ENCODE peak calls at places on chromosome 13, in four cellular contexts. One of them, this sample, is unnamed.

GRCh38 chr13:91664036-91664435 is 265.6 kb downstream of the GPC5 start:
- DNase-seq in stomach: no peak
- DNase-seq in K562: no peak
- DNase-seq in ovary: no peak
- DNase-seq in this sample: peak; percentile 12

GRCh38 chr13:100673831-100674362 is 698 bp downstream of the TMTC4 start:
- DNase-seq in ovary: peak; percentile 78
- DNase-seq in stomach: peak; percentile 55
- DNase-seq in K562: peak; percentile 34
- DNase-seq in this sample: peak; percentile 39

GRCh38 chr13:38166121-38166520 is 183.5 kb upstream of the UFM1 start:
- DNase-seq in stomach: no peak
- DNase-seq in K562: no peak
- DNase-seq in ovary: no peak
- DNase-seq in this sample: no peak

GRCh38 chr13:31119966-31120733 is 41.6 kb downstream of the HSPH1 start:
- DNase-seq in K562: no peak
- DNase-seq in stomach: no peak
- DNase-seq in ovary: no peak
- DNase-seq in this sample: no peak

GRCh38 chr13:58823701-58824100 is 1192.2 kb downstream of the PCDH17 start:
- DNase-seq in ovary: no peak
- DNase-seq in K562: no peak
- DNase-seq in stomach: no peak
- DNase-seq in this sample: no peak

GRCh38 chr13:50080158-50080855 is 65.1 kb downstream of the KCNRG start:
- DNase-seq in ovary: peak; percentile 22
- DNase-seq in stomach: no peak
- DNase-seq in K562: peak; percentile 22
- DNase-seq in this sample: peak; percentile 30

GRCh38 chr13:98563071-98563470 is 13.8 kb downstream of the STK24 start:
- DNase-seq in stomach: no peak
- DNase-seq in ovary: no peak
- DNase-seq in K562: no peak
- DNase-seq in this sample: no peak

GRCh38 chr13:40613192-40613818 is 53.1 kb downstream of the FOXO1 start:
- DNase-seq in stomach: peak; percentile 56
- DNase-seq in K562: no peak
- DNase-seq in ovary: no peak
- DNase-seq in this sample: peak; percentile 63

GRCh38 chr13:97432232-97432916 is 1.6 kb upstream of the RAP2A start:
- DNase-seq in stomach: no peak
- DNase-seq in K562: no peak
- DNase-seq in ovary: no peak
- DNase-seq in this sample: no peak

GRCh38 chr13:39938591-39938990 is 283.1 kb downstream of the COG6 start:
- DNase-seq in ovary: no peak
- DNase-seq in stomach: no peak
- DNase-seq in K562: no peak
- DNase-seq in this sample: no peak

GRCh38 chr13:109208522-109208921 is 577.9 kb downstream of the IRS2 start:
- DNase-seq in stomach: no peak
- DNase-seq in ovary: no peak
- DNase-seq in K562: no peak
- DNase-seq in this sample: no peak

GRCh38 chr13:44908712-44909111 is 80.6 kb downstream of the NUFIP1 start:
- DNase-seq in stomach: no peak
- DNase-seq in ovary: no peak
- DNase-seq in K562: no peak
- DNase-seq in this sample: no peak

GRCh38 chr13:110471833-110472162 is 89.7 kb downstream of the RAB20 start:
- DNase-seq in ovary: no peak
- DNase-seq in stomach: peak; percentile 35
- DNase-seq in K562: peak; percentile 60
- DNase-seq in this sample: peak; percentile 60
- TF ChIP-seq EP300 in ovary: no peak
- TF ChIP-seq EP300 in stomach: peak; percentile 10
- TF ChIP-seq EP300 in K562: peak; percentile 65
- TF ChIP-seq EP300 in this sample: no peak

GRCh38 chr13:26971990-26972888 is 199.4 kb downstream of the USP12 start:
- DNase-seq in stomach: peak; percentile 69
- DNase-seq in ovary: no peak
- DNase-seq in K562: peak; percentile 24
- DNase-seq in this sample: peak; percentile 80
- TF ChIP-seq POLR2A in stomach: no peak
- TF ChIP-seq POLR2A in ovary: no peak
- TF ChIP-seq POLR2A in K562: no peak
- TF ChIP-seq POLR2A in this sample: no peak

DNA sequence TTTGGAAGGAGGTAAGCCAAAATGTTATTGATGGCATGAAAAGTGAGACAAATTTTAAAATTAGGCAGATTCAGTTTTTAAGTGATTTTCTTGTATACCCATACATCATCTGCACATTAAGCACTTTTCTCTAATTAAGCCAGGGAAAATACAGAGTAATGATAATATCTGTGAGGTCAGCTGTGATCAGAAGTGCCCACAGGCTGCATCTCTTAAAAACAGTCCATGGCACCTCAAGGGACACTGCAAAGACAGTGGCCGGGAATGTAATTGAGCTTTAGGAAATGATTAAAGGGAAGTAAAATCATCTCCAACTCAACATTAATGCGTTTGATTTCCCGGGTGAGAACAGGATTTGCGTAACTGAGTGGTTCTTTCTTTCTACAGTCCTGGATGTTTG is 2.0 kb downstream of the COL4A1 start:
- DNase-seq in stomach: no peak
- DNase-seq in ovary: no peak
- DNase-seq in K562: no peak
- DNase-seq in this sample: no peak
- H3K27ac ChIP-seq in stomach: peak overlapping the region; percentile 97
- H3K27ac ChIP-seq in ovary: no peak overlapping the region
- H3K27ac ChIP-seq in K562: no peak overlapping the region
- H3K27ac ChIP-seq in this sample: peak overlapping the region; percentile 94

DNA sequence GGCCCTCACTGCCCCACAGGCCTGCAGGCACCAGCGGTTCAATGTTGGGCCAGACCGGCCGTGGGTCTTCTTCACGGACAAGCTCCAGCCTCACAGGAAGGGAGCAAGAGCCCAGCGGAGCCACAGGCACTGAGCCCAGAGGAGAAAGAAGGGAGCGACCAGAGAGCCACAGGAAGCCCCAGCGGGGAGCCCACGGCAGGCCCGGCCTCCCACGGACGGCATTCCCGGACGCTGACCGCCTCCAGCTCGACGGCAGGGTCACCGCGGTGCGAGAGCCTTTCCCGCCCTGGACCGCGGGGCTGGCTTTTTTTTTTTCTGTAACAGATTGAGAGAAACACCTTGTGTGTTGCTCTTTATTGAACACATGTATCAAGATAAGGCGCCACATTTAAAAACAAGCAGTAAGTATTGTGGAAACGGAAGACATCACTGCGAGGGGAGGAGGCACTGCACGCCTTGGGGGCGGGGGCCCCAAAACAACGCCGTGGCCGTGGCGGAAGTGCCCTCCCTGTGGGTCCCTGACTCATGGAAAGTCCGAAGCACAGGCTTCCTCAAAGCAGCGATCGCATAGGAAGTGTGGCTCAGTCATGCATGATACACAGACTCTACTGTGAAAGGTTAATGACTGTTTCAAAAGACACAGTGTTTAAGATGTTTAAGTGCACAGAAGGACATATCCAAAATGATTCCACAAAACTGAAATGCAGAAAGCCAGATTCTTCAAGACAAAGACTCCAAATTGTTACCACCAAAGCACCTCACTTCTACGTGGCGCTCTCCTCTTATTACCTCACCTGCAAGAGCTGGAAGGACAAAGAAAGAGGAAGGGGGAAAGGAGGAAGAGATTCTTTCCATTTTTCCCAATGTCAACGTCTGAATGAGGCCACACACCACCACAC is 3.5 kb downstream of the RASA3 start:
- DNase-seq in ovary: no peak
- DNase-seq in K562: peak; percentile 71
- DNase-seq in stomach: peak; percentile 67
- DNase-seq in this sample: peak; percentile 79
- TF ChIP-seq EP300 in ovary: no peak
- TF ChIP-seq EP300 in K562: peak; percentile 44
- TF ChIP-seq EP300 in stomach: no peak
- TF ChIP-seq EP300 in this sample: no peak

GRCh38 chr13:110561335-110562033 is at the start of gene RAB20:
- DNase-seq in stomach: peak; percentile 92
- DNase-seq in ovary: peak; percentile 88
- DNase-seq in K562: peak; percentile 91
- DNase-seq in this sample: peak; percentile 92
- TF ChIP-seq POLR2A in stomach: peak; percentile 59
- TF ChIP-seq POLR2A in ovary: peak; percentile 22
- TF ChIP-seq POLR2A in K562: peak; percentile 34
- TF ChIP-seq POLR2A in this sample: peak; percentile 87

DNA sequence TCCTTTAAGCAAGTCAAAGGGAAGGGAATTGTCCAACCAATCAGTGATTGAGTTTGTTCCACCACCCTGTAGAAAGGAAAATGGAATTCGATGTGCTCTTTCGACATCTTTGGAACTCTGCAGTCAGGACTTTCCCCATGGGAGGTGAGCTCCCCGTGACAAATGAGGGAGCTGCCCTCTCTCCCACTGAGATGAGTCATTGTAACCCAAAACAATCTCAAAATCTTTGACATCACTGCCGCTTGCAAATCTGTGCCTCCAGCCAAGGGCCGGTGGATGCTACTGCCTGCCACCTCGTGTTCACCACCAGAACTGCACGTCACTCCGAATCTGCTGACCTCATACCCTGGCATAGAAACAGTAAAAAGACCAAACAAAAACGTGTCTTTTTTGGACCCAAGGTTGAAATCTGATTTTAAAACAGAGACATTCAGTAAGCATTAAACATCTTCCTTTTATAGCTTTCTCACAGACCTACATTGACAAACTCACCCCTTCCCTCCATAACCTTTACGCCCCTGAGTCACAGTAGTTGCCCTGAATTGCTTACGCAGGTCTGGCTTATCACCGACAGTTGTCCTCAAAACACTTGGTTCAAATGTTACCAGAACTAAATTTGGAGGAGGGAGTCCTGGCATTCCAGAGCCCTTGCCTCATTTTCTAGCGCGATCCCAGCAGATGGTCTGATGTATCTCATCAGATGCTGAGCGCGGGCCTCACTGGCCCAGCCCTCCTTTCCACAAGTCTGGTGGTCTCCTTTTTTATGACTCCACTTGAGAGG is 105.2 kb downstream of the COL4A2 start:
- DNase-seq in ovary: peak; percentile 94
- DNase-seq in stomach: peak; percentile 74
- DNase-seq in K562: peak; percentile 74
- DNase-seq in this sample: peak; percentile 82
- H3K27ac ChIP-seq in ovary: peak overlapping the region; percentile 72
- H3K27ac ChIP-seq in stomach: peak overlapping the region; percentile 92
- H3K27ac ChIP-seq in K562: no peak overlapping the region
- H3K27ac ChIP-seq in this sample: peak overlapping the region; percentile 89

DNA sequence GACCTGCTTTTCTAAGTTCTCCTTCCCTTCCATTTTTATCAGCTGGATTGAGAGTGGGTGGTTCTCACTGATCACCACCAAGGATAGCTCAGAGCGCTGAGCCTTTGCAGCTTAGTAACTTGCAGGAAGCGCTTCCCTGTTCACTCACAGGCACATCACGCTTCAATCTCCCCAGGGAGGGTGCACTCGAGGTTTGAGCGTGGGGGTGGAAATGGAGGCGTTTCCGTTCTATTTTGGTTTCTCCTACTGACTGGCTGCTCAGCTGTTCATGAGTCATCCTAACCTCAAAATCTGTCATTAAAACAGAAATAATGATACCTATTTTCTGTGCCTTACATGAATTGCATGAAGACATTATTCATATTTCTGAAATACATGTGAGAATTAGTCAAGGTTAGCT is 292.1 kb downstream of the SPRY2 start:
- DNase-seq in stomach: peak; percentile 33
- DNase-seq in ovary: peak; percentile 59
- DNase-seq in K562: peak; percentile 6
- DNase-seq in this sample: peak; percentile 59
- TF ChIP-seq EP300 in stomach: no peak
- TF ChIP-seq EP300 in ovary: no peak
- TF ChIP-seq EP300 in K562: no peak
- TF ChIP-seq EP300 in this sample: no peak